ENCODE peak calls at places on chromosomes 13 and 19, in six cellular contexts. One of them, this sample, is unnamed.

GRCh38 chr13:110913322-110913721 is 1.5 kb downstream of the ANKRD10 start:
- DNase-seq in mesenchymal stem cell: peak; percentile 38
- DNase-seq in IMR-90: peak; percentile 26
- DNase-seq in neuronal stem cell: no peak
- DNase-seq in trophoblast cell: no peak
- DNase-seq in H1: no peak
- DNase-seq in this sample: peak; percentile 21

GRCh38 chr19:17406039-17406886 is 833 bp upstream of the BST2 start:
- DNase-seq in trophoblast cell: no peak
- DNase-seq in IMR-90: no peak
- DNase-seq in neuronal stem cell: no peak
- DNase-seq in H1: no peak
- DNase-seq in mesenchymal stem cell: peak; percentile 76
- DNase-seq in this sample: no peak

GRCh38 chr19:10104665-10105221 is 1.4 kb upstream of the PPAN start:
- DNase-seq in IMR-90: no peak
- DNase-seq in H1: no peak
- DNase-seq in trophoblast cell: no peak
- DNase-seq in neuronal stem cell: no peak
- DNase-seq in mesenchymal stem cell: no peak
- DNase-seq in this sample: no peak

GRCh38 chr19:18571564-18572344 is at the start of gene UBA52:
- DNase-seq in trophoblast cell: peak; percentile 100
- DNase-seq in IMR-90: peak; percentile 96
- DNase-seq in mesenchymal stem cell: peak; percentile 97
- DNase-seq in neuronal stem cell: peak; percentile 97
- DNase-seq in H1: peak; percentile 89
- DNase-seq in this sample: peak; percentile 99

GRCh38 chr19:39686739-39687138 is 17.5 kb upstream of the LGALS14 start:
- DNase-seq in mesenchymal stem cell: no peak
- DNase-seq in neuronal stem cell: no peak
- DNase-seq in IMR-90: no peak
- DNase-seq in trophoblast cell: no peak
- DNase-seq in H1: no peak
- DNase-seq in this sample: no peak

GRCh38 chr13:31797154-31797775 is 57.9 kb downstream of the RXFP2 start:
- DNase-seq in IMR-90: peak; percentile 55
- DNase-seq in trophoblast cell: no peak
- DNase-seq in neuronal stem cell: peak; percentile 4
- DNase-seq in mesenchymal stem cell: peak; percentile 42
- DNase-seq in H1: no peak
- DNase-seq in this sample: peak; percentile 37

GRCh38 chr19:6238643-6239281 is 41.0 kb downstream of the MLLT1 start:
- DNase-seq in H1: no peak
- DNase-seq in IMR-90: peak; percentile 34
- DNase-seq in trophoblast cell: no peak
- DNase-seq in neuronal stem cell: no peak
- DNase-seq in mesenchymal stem cell: no peak
- DNase-seq in this sample: no peak

GRCh38 chr13:19181621-19182485 is at the start of gene TUBA3C:
- DNase-seq in mesenchymal stem cell: no peak
- DNase-seq in H1: no peak
- DNase-seq in neuronal stem cell: no peak
- DNase-seq in trophoblast cell: no peak
- DNase-seq in IMR-90: no peak
- DNase-seq in this sample: no peak

GRCh38 chr19:43636121-43636683 is 3.4 kb downstream of the CADM4 start:
- DNase-seq in mesenchymal stem cell: no peak
- DNase-seq in H1: no peak
- DNase-seq in neuronal stem cell: peak; percentile 45
- DNase-seq in trophoblast cell: no peak
- DNase-seq in IMR-90: no peak
- DNase-seq in this sample: peak; percentile 49

GRCh38 chr19:43425567-43426392 is 11.1 kb downstream of the TEX101 start:
- DNase-seq in trophoblast cell: no peak
- DNase-seq in mesenchymal stem cell: no peak
- DNase-seq in neuronal stem cell: no peak
- DNase-seq in IMR-90: peak; percentile 18
- DNase-seq in H1: no peak
- DNase-seq in this sample: peak; percentile 46

GRCh38 chr13:32142956-32143375 is 111.4 kb downstream of the FRY start:
- DNase-seq in IMR-90: peak; percentile 52
- DNase-seq in mesenchymal stem cell: peak; percentile 34
- DNase-seq in H1: peak; percentile 34
- DNase-seq in neuronal stem cell: no peak
- DNase-seq in trophoblast cell: peak; percentile 32
- DNase-seq in this sample: peak; percentile 90

GRCh38 chr19:36149673-36150406 is 2.4 kb downstream of the COX7A1 start:
- DNase-seq in mesenchymal stem cell: no peak
- DNase-seq in H1: no peak
- DNase-seq in trophoblast cell: no peak
- DNase-seq in neuronal stem cell: no peak
- DNase-seq in IMR-90: no peak
- DNase-seq in this sample: no peak

GRCh38 chr19:6161271-6161850 is 25.9 kb downstream of the ACSBG2 start:
- DNase-seq in IMR-90: no peak
- DNase-seq in trophoblast cell: no peak
- DNase-seq in mesenchymal stem cell: no peak
- DNase-seq in neuronal stem cell: no peak
- DNase-seq in H1: peak; percentile 33
- DNase-seq in this sample: peak; percentile 33

GRCh38 chr19:48637948-48638830 is 1.0 kb upstream of the DBP start:
- DNase-seq in H1: peak; percentile 82
- DNase-seq in mesenchymal stem cell: peak; percentile 97
- DNase-seq in trophoblast cell: peak; percentile 75
- DNase-seq in IMR-90: peak; percentile 96
- DNase-seq in neuronal stem cell: peak; percentile 90
- DNase-seq in this sample: peak; percentile 96

GRCh38 chr13:30179547-30180256 is 127.6 kb downstream of the KATNAL1 start:
- DNase-seq in IMR-90: no peak
- DNase-seq in H1: no peak
- DNase-seq in trophoblast cell: no peak
- DNase-seq in neuronal stem cell: no peak
- DNase-seq in mesenchymal stem cell: no peak
- DNase-seq in this sample: no peak

GRCh38 chr19:48708471-48708870 is 11.1 kb downstream of the MAMSTR start:
- DNase-seq in neuronal stem cell: no peak
- DNase-seq in trophoblast cell: no peak
- DNase-seq in H1: no peak
- DNase-seq in IMR-90: no peak
- DNase-seq in mesenchymal stem cell: no peak
- DNase-seq in this sample: no peak

GRCh38 chr19:33640773-33641172 is 19.0 kb downstream of the CHST8 start:
- DNase-seq in neuronal stem cell: no peak
- DNase-seq in IMR-90: no peak
- DNase-seq in trophoblast cell: no peak
- DNase-seq in mesenchymal stem cell: no peak
- DNase-seq in H1: no peak
- DNase-seq in this sample: no peak

DNA sequence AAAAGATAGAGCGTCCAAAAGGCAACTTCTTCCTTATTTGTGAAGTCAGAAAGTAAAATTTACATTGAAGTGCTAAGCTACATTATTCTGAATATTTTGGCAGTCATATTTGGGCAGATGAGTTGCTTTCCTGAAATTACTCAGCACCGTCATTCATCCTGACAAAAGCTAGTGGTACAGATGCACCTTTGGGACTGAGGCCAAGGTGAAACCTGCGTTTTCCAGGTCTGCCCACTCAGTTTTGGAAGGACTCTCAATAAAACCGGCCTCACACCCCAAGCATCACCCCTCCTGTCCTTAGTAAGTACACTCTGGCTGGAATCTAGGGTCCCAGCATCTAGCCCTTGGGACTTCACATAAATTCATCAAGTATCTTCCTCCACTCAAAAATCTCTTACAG is 187.5 kb downstream of the TM9SF2 start:
- DNase-seq in neuronal stem cell: no peak
- DNase-seq in trophoblast cell: no peak
- DNase-seq in IMR-90: no peak
- DNase-seq in H1: no peak
- DNase-seq in mesenchymal stem cell: no peak
- DNase-seq in this sample: peak; percentile 26
- H2BK5ac ChIP-seq in neuronal stem cell: no peak overlapping the region
- H2BK5ac ChIP-seq in trophoblast cell: no peak overlapping the region
- H2BK5ac ChIP-seq in IMR-90: no peak overlapping the region
- H2BK5ac ChIP-seq in H1: peak overlapping the region; percentile 37
- H2BK5ac ChIP-seq in mesenchymal stem cell: no peak overlapping the region
- H2BK5ac ChIP-seq in this sample: peak overlapping the region; percentile 93

GRCh38 chr19:5062195-5062594 is 93.3 kb downstream of the KDM4B start:
- DNase-seq in neuronal stem cell: no peak
- DNase-seq in IMR-90: no peak
- DNase-seq in H1: no peak
- DNase-seq in mesenchymal stem cell: no peak
- DNase-seq in trophoblast cell: no peak
- DNase-seq in this sample: no peak

GRCh38 chr19:5064896-5065295 is 96.0 kb downstream of the KDM4B start:
- DNase-seq in mesenchymal stem cell: no peak
- DNase-seq in H1: no peak
- DNase-seq in trophoblast cell: no peak
- DNase-seq in neuronal stem cell: no peak
- DNase-seq in IMR-90: no peak
- DNase-seq in this sample: no peak

GRCh38 chr19:5060591-5061339 is 91.9 kb downstream of the KDM4B start:
- DNase-seq in mesenchymal stem cell: no peak
- DNase-seq in H1: no peak
- DNase-seq in IMR-90: no peak
- DNase-seq in trophoblast cell: no peak
- DNase-seq in neuronal stem cell: no peak
- DNase-seq in this sample: no peak

GRCh38 chr19:5063873-5064645 is 95.1 kb downstream of the KDM4B start:
- DNase-seq in H1: no peak
- DNase-seq in IMR-90: no peak
- DNase-seq in mesenchymal stem cell: no peak
- DNase-seq in trophoblast cell: no peak
- DNase-seq in neuronal stem cell: no peak
- DNase-seq in this sample: no peak

DNA sequence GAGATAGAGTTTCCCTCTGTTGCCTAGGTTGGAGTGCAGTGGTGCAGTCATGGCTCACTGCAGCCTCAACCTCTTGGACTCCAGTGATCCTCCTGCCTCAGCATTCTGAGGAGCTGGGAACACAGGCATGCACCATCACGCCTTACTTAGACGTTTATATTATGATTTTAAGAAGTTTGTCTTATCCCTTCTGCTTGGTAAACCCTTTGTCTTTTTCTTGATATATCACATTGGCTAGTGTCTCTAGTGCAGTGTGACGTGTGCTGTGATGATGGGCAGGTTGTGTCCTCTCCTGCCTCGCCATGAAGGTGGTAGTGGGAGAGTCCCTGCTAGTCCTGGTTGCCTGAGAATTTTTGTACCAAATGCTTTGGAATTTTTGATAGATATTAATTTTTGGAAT is 93.9 kb downstream of the KDM4B start:
- DNase-seq in IMR-90: no peak
- DNase-seq in H1: no peak
- DNase-seq in mesenchymal stem cell: no peak
- DNase-seq in trophoblast cell: no peak
- DNase-seq in neuronal stem cell: no peak
- DNase-seq in this sample: no peak
- H3K4me3 ChIP-seq in IMR-90: no peak overlapping the region
- H3K4me3 ChIP-seq in H1: no peak overlapping the region
- H3K4me3 ChIP-seq in mesenchymal stem cell: no peak overlapping the region
- H3K4me3 ChIP-seq in trophoblast cell: no peak overlapping the region
- H3K4me3 ChIP-seq in neuronal stem cell: no peak overlapping the region
- H3K4me3 ChIP-seq in this sample: no peak overlapping the region

DNA sequence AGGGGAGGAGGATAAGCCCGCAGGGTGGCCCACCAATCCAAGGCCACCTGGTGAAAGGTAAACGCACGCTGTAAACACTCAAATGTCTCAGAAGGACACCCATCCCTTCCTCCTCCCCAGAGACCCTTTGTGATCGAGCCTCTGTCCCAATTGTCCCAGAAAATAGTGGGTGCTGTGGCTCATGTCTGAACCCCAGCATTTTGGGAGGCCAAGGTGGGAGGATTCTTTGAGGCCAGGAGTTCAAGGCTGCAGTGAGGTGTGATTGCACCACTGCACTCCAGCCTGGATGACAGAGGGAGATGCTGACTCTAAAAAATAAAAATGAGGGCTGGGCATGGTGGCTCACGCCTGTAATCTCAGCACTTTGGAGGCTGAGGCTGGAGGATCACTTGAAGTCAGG is 3.1 kb upstream of the ABHD17A start:
- DNase-seq in neuronal stem cell: no peak
- DNase-seq in trophoblast cell: no peak
- DNase-seq in mesenchymal stem cell: no peak
- DNase-seq in H1: no peak
- DNase-seq in IMR-90: no peak
- DNase-seq in this sample: no peak
- H3K9ac ChIP-seq in neuronal stem cell: no peak overlapping the region
- H3K9ac ChIP-seq in trophoblast cell: no peak overlapping the region
- H3K9ac ChIP-seq in mesenchymal stem cell: no peak overlapping the region
- H3K9ac ChIP-seq in H1: no peak overlapping the region
- H3K9ac ChIP-seq in IMR-90: no peak overlapping the region
- H3K9ac ChIP-seq in this sample: no peak overlapping the region

GRCh38 chr19:58520257-58520599 is 618 bp upstream of the ZBTB45 start:
- DNase-seq in trophoblast cell: no peak
- DNase-seq in IMR-90: no peak
- DNase-seq in H1: no peak
- DNase-seq in mesenchymal stem cell: no peak
- DNase-seq in neuronal stem cell: no peak
- DNase-seq in this sample: no peak
- H2BK5ac ChIP-seq in trophoblast cell: no peak overlapping the region
- H2BK5ac ChIP-seq in IMR-90: peak overlapping the region; percentile 63
- H2BK5ac ChIP-seq in H1: peak overlapping the region; percentile 89
- H2BK5ac ChIP-seq in mesenchymal stem cell: no peak overlapping the region
- H2BK5ac ChIP-seq in neuronal stem cell: peak overlapping the region; percentile 93
- H2BK5ac ChIP-seq in this sample: peak overlapping the region; percentile 52

GRCh38 chr13:104253063-104253680 is 1187.0 kb upstream of the SLC10A2 start:
- DNase-seq in neuronal stem cell: no peak
- DNase-seq in IMR-90: no peak
- DNase-seq in mesenchymal stem cell: peak; percentile 6
- DNase-seq in trophoblast cell: no peak
- DNase-seq in H1: no peak
- DNase-seq in this sample: no peak
- H3K4me3 ChIP-seq in neuronal stem cell: no peak overlapping the region
- H3K4me3 ChIP-seq in IMR-90: no peak overlapping the region
- H3K4me3 ChIP-seq in mesenchymal stem cell: no peak overlapping the region
- H3K4me3 ChIP-seq in trophoblast cell: no peak overlapping the region
- H3K4me3 ChIP-seq in H1: peak overlapping the region; percentile 19
- H3K4me3 ChIP-seq in this sample: no peak overlapping the region